ENCODE peak calls at places on chromosomes 4 and X, in five cellular contexts. One of them, this sample, is unnamed.

GRCh38 chr4:132642196-132642817 is 506.8 kb upstream of the PCDH10 start:
- DNase-seq in K562: peak; percentile 16
- DNase-seq in H1: peak; percentile 51
- DNase-seq in HepG2: peak; percentile 20
- DNase-seq in GM12878: peak; percentile 3
- DNase-seq in this sample: peak; percentile 34

GRCh38 chrX:132636080-132636479 is 147.2 kb upstream of the MBNL3 start:
- DNase-seq in HepG2: no peak
- DNase-seq in GM12878: no peak
- DNase-seq in H1: no peak
- DNase-seq in K562: no peak
- DNase-seq in this sample: no peak

GRCh38 chrX:39313149-39313548 is 511.9 kb downstream of the MID1IP1 start:
- DNase-seq in H1: no peak
- DNase-seq in HepG2: no peak
- DNase-seq in K562: no peak
- DNase-seq in GM12878: no peak
- DNase-seq in this sample: no peak

GRCh38 chr4:152408514-152409327 is 127.2 kb downstream of the FBXW7 start:
- DNase-seq in K562: peak; percentile 13
- DNase-seq in HepG2: peak; percentile 37
- DNase-seq in H1: no peak
- DNase-seq in GM12878: no peak
- DNase-seq in this sample: peak; percentile 5

GRCh38 chrX:18353931-18354368 is 538 bp downstream of the SCML2 start:
- DNase-seq in HepG2: peak; percentile 7
- DNase-seq in GM12878: no peak
- DNase-seq in K562: peak; percentile 39
- DNase-seq in H1: peak; percentile 54
- DNase-seq in this sample: peak; percentile 44

GRCh38 chr4:88443486-88443885 is 13.4 kb upstream of the HERC5 start:
- DNase-seq in GM12878: no peak
- DNase-seq in HepG2: no peak
- DNase-seq in K562: no peak
- DNase-seq in H1: no peak
- DNase-seq in this sample: no peak

GRCh38 chrX:137926090-137926489 is 360.2 kb downstream of the ZIC3 start:
- DNase-seq in H1: no peak
- DNase-seq in K562: no peak
- DNase-seq in GM12878: no peak
- DNase-seq in HepG2: no peak
- DNase-seq in this sample: peak; percentile 6

GRCh38 chrX:114976321-114976720 is 41.1 kb downstream of the IL13RA2 start:
- DNase-seq in K562: no peak
- DNase-seq in HepG2: no peak
- DNase-seq in H1: no peak
- DNase-seq in GM12878: no peak
- DNase-seq in this sample: no peak

GRCh38 chr4:158327525-158327924 is 117.2 kb downstream of the TMEM144 start:
- DNase-seq in GM12878: no peak
- DNase-seq in HepG2: no peak
- DNase-seq in K562: no peak
- DNase-seq in H1: no peak
- DNase-seq in this sample: no peak

GRCh38 chrX:96433409-96434122 is 251.1 kb upstream of the DIAPH2 start:
- DNase-seq in GM12878: no peak
- DNase-seq in H1: no peak
- DNase-seq in K562: no peak
- DNase-seq in HepG2: no peak
- DNase-seq in this sample: no peak

GRCh38 chr4:85966308-85966882 is 393.5 kb downstream of the MAPK10 start:
- DNase-seq in HepG2: no peak
- DNase-seq in K562: no peak
- DNase-seq in GM12878: no peak
- DNase-seq in H1: no peak
- DNase-seq in this sample: no peak

GRCh38 chrX:13790206-13791131 is 26.4 kb downstream of the GPM6B start:
- DNase-seq in K562: no peak
- DNase-seq in H1: no peak
- DNase-seq in HepG2: no peak
- DNase-seq in GM12878: no peak
- DNase-seq in this sample: no peak

GRCh38 chr4:73608677-73609594 is 11.3 kb downstream of the RASSF6 start:
- DNase-seq in H1: no peak
- DNase-seq in GM12878: no peak
- DNase-seq in K562: no peak
- DNase-seq in HepG2: peak; percentile 81
- DNase-seq in this sample: peak; percentile 39

GRCh38 chrX:153643431-153644351 is 3.3 kb upstream of the DUSP9 start:
- DNase-seq in GM12878: no peak
- DNase-seq in K562: peak; percentile 78
- DNase-seq in H1: no peak
- DNase-seq in HepG2: no peak
- DNase-seq in this sample: peak; percentile 44

GRCh38 chrX:153642655-153643430 is 4.2 kb upstream of the DUSP9 start:
- DNase-seq in GM12878: no peak
- DNase-seq in H1: no peak
- DNase-seq in K562: no peak
- DNase-seq in HepG2: no peak
- DNase-seq in this sample: no peak

GRCh38 chrX:153645151-153645550 is 1.9 kb upstream of the DUSP9 start:
- DNase-seq in HepG2: no peak
- DNase-seq in K562: no peak
- DNase-seq in H1: no peak
- DNase-seq in GM12878: no peak
- DNase-seq in this sample: no peak

GRCh38 chrX:153645921-153646481 is 1.0 kb upstream of the DUSP9 start:
- DNase-seq in H1: no peak
- DNase-seq in K562: no peak
- DNase-seq in GM12878: no peak
- DNase-seq in HepG2: peak; percentile 79
- DNase-seq in this sample: no peak

DNA sequence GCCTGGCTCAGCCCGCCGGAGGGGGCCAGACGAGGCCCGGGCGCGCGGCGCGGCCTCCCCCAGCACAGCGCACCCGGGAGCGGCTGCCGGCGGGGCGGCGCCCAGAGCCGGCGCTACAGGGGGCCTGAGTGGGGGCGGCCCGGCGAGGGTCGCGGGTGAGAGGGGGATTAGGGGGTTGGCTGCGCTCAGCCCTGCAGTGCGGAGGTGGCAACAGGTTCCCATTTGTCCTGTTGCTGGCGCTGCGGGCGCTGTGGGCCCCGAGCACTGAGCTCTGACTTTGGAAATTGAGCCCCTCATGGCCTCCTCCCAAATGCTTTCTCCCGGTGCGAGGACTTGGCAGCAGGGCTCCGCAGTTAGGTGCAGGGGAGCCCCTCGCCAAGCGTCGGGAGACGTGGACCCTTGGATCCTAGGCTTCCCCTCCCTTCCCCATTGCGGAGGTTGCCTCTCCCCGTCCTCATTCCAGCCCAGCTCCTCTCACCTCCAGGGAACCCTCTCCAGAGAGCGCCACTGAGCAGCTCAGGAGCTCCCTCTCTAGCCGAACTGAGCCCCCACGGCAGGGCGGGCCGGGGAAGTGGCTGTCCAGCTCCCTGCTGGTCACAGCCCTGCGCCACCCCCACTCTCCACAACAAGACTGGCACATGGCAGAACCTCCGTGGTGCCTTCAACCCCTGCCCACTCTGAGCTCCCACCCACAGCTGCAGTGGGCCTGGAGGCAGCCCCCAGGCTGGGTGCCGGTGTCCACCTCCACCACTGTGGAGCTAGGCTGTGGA is 2.5 kb upstream of the DUSP9 start:
- DNase-seq in HepG2: no peak
- DNase-seq in K562: no peak
- DNase-seq in H1: peak; percentile 53
- DNase-seq in GM12878: no peak
- DNase-seq in this sample: no peak
- TF ChIP-seq HDAC2 in HepG2: no peak
- TF ChIP-seq HDAC2 in K562: no peak
- TF ChIP-seq HDAC2 in H1: no peak
- TF ChIP-seq HDAC2 in GM12878: no peak
- TF ChIP-seq HDAC2 in this sample: no peak

GRCh38 chr4:10607206-10607605 is 77.4 kb downstream of the CLNK start:
- DNase-seq in GM12878: no peak
- DNase-seq in K562: no peak
- DNase-seq in HepG2: no peak
- DNase-seq in H1: no peak
- DNase-seq in this sample: no peak

GRCh38 chr4:10613926-10614478 is 70.6 kb downstream of the CLNK start:
- DNase-seq in H1: no peak
- DNase-seq in GM12878: no peak
- DNase-seq in K562: no peak
- DNase-seq in HepG2: no peak
- DNase-seq in this sample: no peak

GRCh38 chr4:10608501-10609219 is 75.9 kb downstream of the CLNK start:
- DNase-seq in K562: no peak
- DNase-seq in GM12878: no peak
- DNase-seq in HepG2: no peak
- DNase-seq in H1: no peak
- DNase-seq in this sample: no peak

GRCh38 chr4:10611673-10612072 is 72.9 kb downstream of the CLNK start:
- DNase-seq in HepG2: no peak
- DNase-seq in H1: no peak
- DNase-seq in K562: no peak
- DNase-seq in GM12878: no peak
- DNase-seq in this sample: no peak

GRCh38 chr4:10612476-10612875 is 72.1 kb downstream of the CLNK start:
- DNase-seq in K562: no peak
- DNase-seq in H1: no peak
- DNase-seq in HepG2: no peak
- DNase-seq in GM12878: no peak
- DNase-seq in this sample: no peak
- TF ChIP-seq HDAC2 in K562: no peak
- TF ChIP-seq HDAC2 in H1: no peak
- TF ChIP-seq HDAC2 in HepG2: no peak
- TF ChIP-seq HDAC2 in GM12878: no peak
- TF ChIP-seq HDAC2 in this sample: no peak

GRCh38 chrX:71053217-71053621 is 14.9 kb downstream of the SNX12 start:
- DNase-seq in HepG2: no peak
- DNase-seq in H1: peak; percentile 69
- DNase-seq in GM12878: peak; percentile 68
- DNase-seq in K562: no peak
- DNase-seq in this sample: no peak
- TF ChIP-seq HDAC2 in HepG2: no peak
- TF ChIP-seq HDAC2 in H1: no peak
- TF ChIP-seq HDAC2 in GM12878: no peak
- TF ChIP-seq HDAC2 in K562: no peak
- TF ChIP-seq HDAC2 in this sample: no peak

DNA sequence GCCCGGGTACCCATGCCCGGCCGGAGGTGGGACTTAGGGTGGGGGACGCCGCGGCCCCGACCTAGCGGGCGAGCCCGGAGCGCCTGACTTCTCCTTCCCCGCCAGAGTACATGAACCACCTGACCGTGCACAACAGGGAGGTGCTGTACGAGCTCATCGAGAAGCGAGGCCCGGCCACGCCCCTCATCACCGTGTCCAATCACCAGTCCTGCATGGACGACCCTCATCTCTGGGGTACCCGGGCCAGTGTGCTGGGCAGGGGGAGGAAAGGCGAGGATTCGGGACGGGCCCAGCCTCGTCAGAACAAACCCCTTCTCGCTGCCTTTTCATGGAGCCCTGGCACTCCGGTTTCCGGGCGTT is 622 bp downstream of the TAFAZZIN start:
- DNase-seq in GM12878: no peak
- DNase-seq in HepG2: peak; percentile 45
- DNase-seq in H1: peak; percentile 78
- DNase-seq in K562: no peak
- DNase-seq in this sample: peak; percentile 67
- TF ChIP-seq HDAC2 in GM12878: no peak
- TF ChIP-seq HDAC2 in HepG2: no peak
- TF ChIP-seq HDAC2 in H1: no peak
- TF ChIP-seq HDAC2 in K562: no peak
- TF ChIP-seq HDAC2 in this sample: no peak